ENCODE peak calls at places on chromosomes 6 and 20, in ten cellular contexts. D is mesendoderm; Q is retina; B is activated CD8-positive, alpha-beta memory T cell treated with anti-CD3 and anti-CD28 coated beads, Interleukin-2, amount 50 U/mL, for 4 hours; Z is AG10803; M is HT1080; R is AG09319; L is sigmoid colon; E is thoracic aorta; N is NCI-H1105. S is an unnamed sample.

GRCh38 chr6:42047790-42048405 is 2.4 kb upstream of the TAF8 start:
- DNase-seq in B (no peak), R (no peak), D (no peak), M (no peak), L (peak), Q (no peak), Z (no peak), N (no peak), E (no peak), S (no peak)

GRCh38 chr6:158337332-158337731 is 25.1 kb downstream of the TULP4 start:
- DNase-seq in N (no peak), Z (no peak), B (no peak), L (no peak), M (no peak), Q (no peak), D (no peak), E (no peak), R (no peak), S (no peak)

GRCh38 chr20:41406307-41406706 is 39.7 kb upstream of the EMILIN3 start:
- DNase-seq in D (no peak), N (no peak), Z (no peak), L (no peak), E (no peak), R (no peak), B (no peak), M (no peak), Q (peak), S (no peak)

GRCh38 chr6:79702701-79703100 is 71.6 kb downstream of the SH3BGRL2 start:
- DNase-seq in M (no peak), B (peak), N (no peak), R (no peak), D (no peak), Q (no peak), E (no peak), L (no peak), Z (no peak), S (peak)

GRCh38 chr20:51122931-51123658 is 100.2 kb upstream of the KCNG1 start:
- DNase-seq in B (no peak), E (no peak), N (no peak), L (no peak), M (no peak), Z (no peak), R (no peak), D (no peak), Q (no peak), S (no peak)

GRCh38 chr6:3620937-3621336 is 130.6 kb downstream of the PXDC1 start:
- DNase-seq in B (no peak), D (no peak), E (no peak), L (no peak), Q (no peak), N (no peak), Z (no peak), R (no peak), M (no peak), S (no peak)

GRCh38 chr6:137873273-137873762 is 6.3 kb downstream of the TNFAIP3 start:
- DNase-seq in D (no peak), Q (no peak), Z (peak), N (no peak), B (peak), L (peak), E (peak), M (no peak), R (peak), S (no peak)

GRCh38 chr6:105651969-105652368 is 249.1 kb upstream of the PREP start:
- DNase-seq in R (no peak), Z (no peak), Q (no peak), E (no peak), B (no peak), M (no peak), L (no peak), N (no peak), D (no peak), S (no peak)

GRCh38 chr6:139640911-139641310 is 266.5 kb upstream of the CITED2 start:
- DNase-seq in Z (no peak), R (no peak), Q (no peak), N (no peak), M (no peak), D (no peak), L (no peak), B (no peak), E (no peak), S (no peak)

GRCh38 chr6:119830494-119831295 is 481.1 kb upstream of the MAN1A1 start:
- DNase-seq in B (no peak), N (no peak), L (no peak), D (peak), Z (no peak), R (no peak), M (no peak), Q (no peak), E (no peak), S (no peak)

GRCh38 chr6:120378582-120379220 is 955.6 kb downstream of the TBC1D32 start:
- DNase-seq in D (peak), L (no peak), R (no peak), Q (no peak), M (peak), Z (peak), B (no peak), N (peak), E (no peak), S (no peak)

GRCh38 chr20:50238081-50238800 is 47.6 kb downstream of the CEBPB start:
- DNase-seq in N (no peak), D (no peak), E (no peak), M (no peak), Q (no peak), Z (no peak), B (no peak), R (no peak), L (no peak), S (no peak)

GRCh38 chr6:63440057-63440456 is 120.3 kb upstream of the LGSN start:
- DNase-seq in Z (no peak), B (no peak), N (no peak), Q (no peak), D (peak), E (no peak), L (no peak), R (no peak), M (no peak), S (no peak)

GRCh38 chr6:44493132-44493531 is 105.6 kb downstream of the CDC5L start:
- DNase-seq in M (no peak), B (no peak), Z (no peak), E (no peak), Q (no peak), L (no peak), R (no peak), N (no peak), D (no peak), S (no peak)

GRCh38 chr6:5672581-5673011 is 334.1 kb downstream of the NRN1 start:
- DNase-seq in L (peak), N (no peak), B (no peak), M (peak), Q (peak), D (peak), Z (peak), E (peak), R (peak), S (no peak)